ENCODE peak calls at places on chromosomes 6 and 20, in five cellular contexts. One of them, this sample, is unnamed.
A peak's percentile ranks its signal among the peaks of the same experiment; 100 is the strongest.

GRCh38 chr6:52937908-52938307 is 28.4 kb upstream of the GSTA3 start:
- DNase-seq in stimulated activated CD4-positive, alpha-beta T cell treated with anti-CD3 and anti-CD28 coated beads, TNF-alpha, amount 100 ng/mL, for 24 hours: no peak
- DNase-seq in COLO829: no peak
- DNase-seq in LoVo: no peak
- DNase-seq in cardiac muscle cell: no peak
- DNase-seq in this sample: peak; percentile 42

GRCh38 chr6:40054186-40054585 is 119.9 kb upstream of the MOCS1 start:
- DNase-seq in stimulated activated CD4-positive, alpha-beta T cell treated with anti-CD3 and anti-CD28 coated beads, TNF-alpha, amount 100 ng/mL, for 24 hours: no peak
- DNase-seq in COLO829: no peak
- DNase-seq in LoVo: no peak
- DNase-seq in cardiac muscle cell: no peak
- DNase-seq in this sample: no peak

GRCh38 chr6:26025894-26026832 is 61.1 kb upstream of the HFE start:
- DNase-seq in stimulated activated CD4-positive, alpha-beta T cell treated with anti-CD3 and anti-CD28 coated beads, TNF-alpha, amount 100 ng/mL, for 24 hours: no peak
- DNase-seq in COLO829: peak; percentile 68
- DNase-seq in LoVo: peak; percentile 93
- DNase-seq in cardiac muscle cell: peak; percentile 96
- DNase-seq in this sample: peak; percentile 81

GRCh38 chr20:48924711-48925109 is 3.2 kb downstream of the ARFGEF2 start:
- DNase-seq in stimulated activated CD4-positive, alpha-beta T cell treated with anti-CD3 and anti-CD28 coated beads, TNF-alpha, amount 100 ng/mL, for 24 hours: no peak
- DNase-seq in COLO829: no peak
- DNase-seq in LoVo: no peak
- DNase-seq in cardiac muscle cell: no peak
- DNase-seq in this sample: no peak

GRCh38 chr20:59774204-59774641 is 159.2 kb downstream of the SYCP2 start:
- DNase-seq in stimulated activated CD4-positive, alpha-beta T cell treated with anti-CD3 and anti-CD28 coated beads, TNF-alpha, amount 100 ng/mL, for 24 hours: no peak
- DNase-seq in COLO829: no peak
- DNase-seq in LoVo: no peak
- DNase-seq in cardiac muscle cell: no peak
- DNase-seq in this sample: no peak

GRCh38 chr6:20455175-20456075 is 53.7 kb downstream of the E2F3 start:
- DNase-seq in stimulated activated CD4-positive, alpha-beta T cell treated with anti-CD3 and anti-CD28 coated beads, TNF-alpha, amount 100 ng/mL, for 24 hours: no peak
- DNase-seq in COLO829: peak; percentile 26
- DNase-seq in LoVo: peak; percentile 8
- DNase-seq in cardiac muscle cell: no peak
- DNase-seq in this sample: peak; percentile 24

GRCh38 chr6:156808287-156808686 is 31.1 kb downstream of the ARID1B start:
- DNase-seq in stimulated activated CD4-positive, alpha-beta T cell treated with anti-CD3 and anti-CD28 coated beads, TNF-alpha, amount 100 ng/mL, for 24 hours: no peak
- DNase-seq in COLO829: peak; percentile 53
- DNase-seq in LoVo: no peak
- DNase-seq in cardiac muscle cell: peak; percentile 57
- DNase-seq in this sample: no peak

GRCh38 chr6:166097914-166098522 is 69.6 kb downstream of the TBXT start:
- DNase-seq in stimulated activated CD4-positive, alpha-beta T cell treated with anti-CD3 and anti-CD28 coated beads, TNF-alpha, amount 100 ng/mL, for 24 hours: peak; percentile 24
- DNase-seq in COLO829: peak; percentile 79
- DNase-seq in LoVo: peak; percentile 61
- DNase-seq in cardiac muscle cell: peak; percentile 79
- DNase-seq in this sample: peak; percentile 53

GRCh38 chr20:38256021-38256420 is 4.5 kb downstream of the KIAA1755 start:
- DNase-seq in stimulated activated CD4-positive, alpha-beta T cell treated with anti-CD3 and anti-CD28 coated beads, TNF-alpha, amount 100 ng/mL, for 24 hours: no peak
- DNase-seq in COLO829: no peak
- DNase-seq in LoVo: no peak
- DNase-seq in cardiac muscle cell: no peak
- DNase-seq in this sample: no peak

GRCh38 chr6:152146385-152146784 is 338.9 kb downstream of the ESR1 start:
- DNase-seq in stimulated activated CD4-positive, alpha-beta T cell treated with anti-CD3 and anti-CD28 coated beads, TNF-alpha, amount 100 ng/mL, for 24 hours: no peak
- DNase-seq in COLO829: no peak
- DNase-seq in LoVo: no peak
- DNase-seq in cardiac muscle cell: no peak
- DNase-seq in this sample: no peak

GRCh38 chr20:32141465-32141980 is 32.0 kb downstream of the TM9SF4 start:
- DNase-seq in stimulated activated CD4-positive, alpha-beta T cell treated with anti-CD3 and anti-CD28 coated beads, TNF-alpha, amount 100 ng/mL, for 24 hours: no peak
- DNase-seq in COLO829: no peak
- DNase-seq in LoVo: no peak
- DNase-seq in cardiac muscle cell: no peak
- DNase-seq in this sample: no peak

GRCh38 chr6:157200611-157201010 is 122.7 kb downstream of the TMEM242 start:
- DNase-seq in stimulated activated CD4-positive, alpha-beta T cell treated with anti-CD3 and anti-CD28 coated beads, TNF-alpha, amount 100 ng/mL, for 24 hours: no peak
- DNase-seq in COLO829: no peak
- DNase-seq in LoVo: no peak
- DNase-seq in cardiac muscle cell: no peak
- DNase-seq in this sample: no peak

GRCh38 chr6:658244-658643 is 1.3 kb upstream of the HUS1B start:
- DNase-seq in stimulated activated CD4-positive, alpha-beta T cell treated with anti-CD3 and anti-CD28 coated beads, TNF-alpha, amount 100 ng/mL, for 24 hours: no peak
- DNase-seq in COLO829: peak; percentile 91
- DNase-seq in LoVo: no peak
- DNase-seq in cardiac muscle cell: peak; percentile 11
- DNase-seq in this sample: no peak

GRCh38 chr6:129644567-129645015 is 65.4 kb downstream of the ARHGAP18 start:
- DNase-seq in stimulated activated CD4-positive, alpha-beta T cell treated with anti-CD3 and anti-CD28 coated beads, TNF-alpha, amount 100 ng/mL, for 24 hours: no peak
- DNase-seq in COLO829: no peak
- DNase-seq in LoVo: peak; percentile 48
- DNase-seq in cardiac muscle cell: no peak
- DNase-seq in this sample: no peak

GRCh38 chr6:2190661-2191389 is 54.6 kb downstream of the GMDS start:
- DNase-seq in stimulated activated CD4-positive, alpha-beta T cell treated with anti-CD3 and anti-CD28 coated beads, TNF-alpha, amount 100 ng/mL, for 24 hours: no peak
- DNase-seq in COLO829: no peak
- DNase-seq in LoVo: no peak
- DNase-seq in cardiac muscle cell: no peak
- DNase-seq in this sample: no peak

GRCh38 chr6:33018904-33019303 is 9.5 kb upstream of the HLA-DOA start:
- DNase-seq in stimulated activated CD4-positive, alpha-beta T cell treated with anti-CD3 and anti-CD28 coated beads, TNF-alpha, amount 100 ng/mL, for 24 hours: no peak
- DNase-seq in COLO829: no peak
- DNase-seq in LoVo: peak; percentile 50
- DNase-seq in cardiac muscle cell: no peak
- DNase-seq in this sample: no peak

GRCh38 chr6:16583151-16583762 is 178.0 kb downstream of the ATXN1 start:
- DNase-seq in stimulated activated CD4-positive, alpha-beta T cell treated with anti-CD3 and anti-CD28 coated beads, TNF-alpha, amount 100 ng/mL, for 24 hours: no peak
- DNase-seq in COLO829: no peak
- DNase-seq in LoVo: no peak
- DNase-seq in cardiac muscle cell: no peak
- DNase-seq in this sample: no peak

GRCh38 chr6:11486486-11486885 is 51.1 kb upstream of the TMEM170B start:
- DNase-seq in stimulated activated CD4-positive, alpha-beta T cell treated with anti-CD3 and anti-CD28 coated beads, TNF-alpha, amount 100 ng/mL, for 24 hours: no peak
- DNase-seq in COLO829: no peak
- DNase-seq in LoVo: no peak
- DNase-seq in cardiac muscle cell: no peak
- DNase-seq in this sample: no peak

GRCh38 chr20:43533060-43533459 is 25.6 kb downstream of the L3MBTL1 start:
- DNase-seq in stimulated activated CD4-positive, alpha-beta T cell treated with anti-CD3 and anti-CD28 coated beads, TNF-alpha, amount 100 ng/mL, for 24 hours: no peak
- DNase-seq in COLO829: no peak
- DNase-seq in LoVo: no peak
- DNase-seq in cardiac muscle cell: no peak
- DNase-seq in this sample: no peak

GRCh38 chr6:17169701-17170100 is 67.9 kb downstream of the STMND1 start:
- DNase-seq in stimulated activated CD4-positive, alpha-beta T cell treated with anti-CD3 and anti-CD28 coated beads, TNF-alpha, amount 100 ng/mL, for 24 hours: no peak
- DNase-seq in COLO829: no peak
- DNase-seq in LoVo: no peak
- DNase-seq in cardiac muscle cell: no peak
- DNase-seq in this sample: no peak

GRCh38 chr20:38660429-38660828 is 58.8 kb downstream of the ARHGAP40 start:
- DNase-seq in stimulated activated CD4-positive, alpha-beta T cell treated with anti-CD3 and anti-CD28 coated beads, TNF-alpha, amount 100 ng/mL, for 24 hours: no peak
- DNase-seq in COLO829: no peak
- DNase-seq in LoVo: no peak
- DNase-seq in cardiac muscle cell: no peak
- DNase-seq in this sample: no peak

GRCh38 chr6:41939091-41939847 is 2.3 kb downstream of the CCND3 start:
- DNase-seq in stimulated activated CD4-positive, alpha-beta T cell treated with anti-CD3 and anti-CD28 coated beads, TNF-alpha, amount 100 ng/mL, for 24 hours: no peak
- DNase-seq in COLO829: no peak
- DNase-seq in LoVo: no peak
- DNase-seq in cardiac muscle cell: no peak
- DNase-seq in this sample: no peak

GRCh38 chr20:34834459-34834893 is 9.0 kb upstream of the NCOA6 start:
- DNase-seq in stimulated activated CD4-positive, alpha-beta T cell treated with anti-CD3 and anti-CD28 coated beads, TNF-alpha, amount 100 ng/mL, for 24 hours: no peak
- DNase-seq in COLO829: peak; percentile 79
- DNase-seq in LoVo: peak; percentile 38
- DNase-seq in cardiac muscle cell: peak; percentile 33
- DNase-seq in this sample: no peak

GRCh38 chr6:14074723-14075503 is 42.7 kb upstream of the CD83 start:
- DNase-seq in stimulated activated CD4-positive, alpha-beta T cell treated with anti-CD3 and anti-CD28 coated beads, TNF-alpha, amount 100 ng/mL, for 24 hours: no peak
- DNase-seq in COLO829: peak; percentile 58
- DNase-seq in LoVo: peak; percentile 11
- DNase-seq in cardiac muscle cell: peak; percentile 27
- DNase-seq in this sample: no peak

GRCh38 chr20:60211618-60212463 is 253.6 kb downstream of the CDH26 start:
- DNase-seq in stimulated activated CD4-positive, alpha-beta T cell treated with anti-CD3 and anti-CD28 coated beads, TNF-alpha, amount 100 ng/mL, for 24 hours: no peak
- DNase-seq in COLO829: no peak
- DNase-seq in LoVo: no peak
- DNase-seq in cardiac muscle cell: no peak
- DNase-seq in this sample: no peak

GRCh38 chr6:80523029-80523428 is 416.6 kb downstream of the BCKDHB start:
- DNase-seq in stimulated activated CD4-positive, alpha-beta T cell treated with anti-CD3 and anti-CD28 coated beads, TNF-alpha, amount 100 ng/mL, for 24 hours: no peak
- DNase-seq in COLO829: no peak
- DNase-seq in LoVo: no peak
- DNase-seq in cardiac muscle cell: no peak
- DNase-seq in this sample: no peak

GRCh38 chr20:49938173-49939163 is 2.3 kb downstream of the RNF114 start:
- DNase-seq in stimulated activated CD4-positive, alpha-beta T cell treated with anti-CD3 and anti-CD28 coated beads, TNF-alpha, amount 100 ng/mL, for 24 hours: no peak
- DNase-seq in COLO829: no peak
- DNase-seq in LoVo: no peak
- DNase-seq in cardiac muscle cell: peak; percentile 29
- DNase-seq in this sample: no peak

GRCh38 chr6:28683945-28684538 is 158.4 kb downstream of the GPX5 start:
- DNase-seq in stimulated activated CD4-positive, alpha-beta T cell treated with anti-CD3 and anti-CD28 coated beads, TNF-alpha, amount 100 ng/mL, for 24 hours: no peak
- DNase-seq in COLO829: peak; percentile 42
- DNase-seq in LoVo: peak; percentile 69
- DNase-seq in cardiac muscle cell: peak; percentile 59
- DNase-seq in this sample: no peak

GRCh38 chr20:46144626-46145025 is 26.5 kb downstream of the CD40 start:
- DNase-seq in stimulated activated CD4-positive, alpha-beta T cell treated with anti-CD3 and anti-CD28 coated beads, TNF-alpha, amount 100 ng/mL, for 24 hours: no peak
- DNase-seq in COLO829: no peak
- DNase-seq in LoVo: no peak
- DNase-seq in cardiac muscle cell: no peak
- DNase-seq in this sample: no peak

GRCh38 chr6:50846109-50846859 is 27.6 kb downstream of the TFAP2B start:
- DNase-seq in stimulated activated CD4-positive, alpha-beta T cell treated with anti-CD3 and anti-CD28 coated beads, TNF-alpha, amount 100 ng/mL, for 24 hours: no peak
- DNase-seq in COLO829: no peak
- DNase-seq in LoVo: no peak
- DNase-seq in cardiac muscle cell: no peak
- DNase-seq in this sample: no peak